ENCODE peak calls at places on chromosomes 5 and 9, in eight cellular contexts. One of them, this sample, is unnamed.

GRCh38 chr5:32329395-32329834 is 16.7 kb upstream of the MTMR12 start:
- DNase-seq in kidney glomerular epithelial cell: peak; percentile 74
- DNase-seq in neural crest cell: peak; percentile 37
- DNase-seq in heart left ventricle: peak; percentile 68
- DNase-seq in nephron progenitor cell: peak; percentile 37
- DNase-seq in B cell: peak; percentile 69
- DNase-seq in Jurkat, Clone E6-1: peak; percentile 46
- DNase-seq in endothelial cell: peak; percentile 64
- DNase-seq in this sample: no peak

GRCh38 chr5:127615916-127616315 is 33.0 kb upstream of the CTXN3 start:
- DNase-seq in kidney glomerular epithelial cell: no peak
- DNase-seq in neural crest cell: no peak
- DNase-seq in heart left ventricle: no peak
- DNase-seq in nephron progenitor cell: no peak
- DNase-seq in B cell: no peak
- DNase-seq in Jurkat, Clone E6-1: no peak
- DNase-seq in endothelial cell: no peak
- DNase-seq in this sample: no peak

GRCh38 chr5:150009671-150010387 is 9.3 kb downstream of the HMGXB3 start:
- DNase-seq in kidney glomerular epithelial cell: no peak
- DNase-seq in neural crest cell: no peak
- DNase-seq in heart left ventricle: no peak
- DNase-seq in nephron progenitor cell: no peak
- DNase-seq in B cell: no peak
- DNase-seq in Jurkat, Clone E6-1: no peak
- DNase-seq in endothelial cell: no peak
- DNase-seq in this sample: no peak

GRCh38 chr5:77640577-77641396 is 2.3 kb upstream of the OTP start:
- DNase-seq in kidney glomerular epithelial cell: no peak
- DNase-seq in neural crest cell: no peak
- DNase-seq in heart left ventricle: no peak
- DNase-seq in nephron progenitor cell: peak; percentile 44
- DNase-seq in B cell: no peak
- DNase-seq in Jurkat, Clone E6-1: no peak
- DNase-seq in endothelial cell: no peak
- DNase-seq in this sample: no peak

GRCh38 chr5:96110289-96110688 is 148.6 kb upstream of the ELL2 start:
- DNase-seq in kidney glomerular epithelial cell: no peak
- DNase-seq in neural crest cell: no peak
- DNase-seq in heart left ventricle: no peak
- DNase-seq in nephron progenitor cell: no peak
- DNase-seq in B cell: no peak
- DNase-seq in Jurkat, Clone E6-1: no peak
- DNase-seq in endothelial cell: no peak
- DNase-seq in this sample: no peak

GRCh38 chr5:15105799-15106393 is 234.3 kb upstream of the ANKH start:
- DNase-seq in kidney glomerular epithelial cell: peak; percentile 41
- DNase-seq in neural crest cell: peak; percentile 59
- DNase-seq in heart left ventricle: no peak
- DNase-seq in nephron progenitor cell: peak; percentile 61
- DNase-seq in B cell: peak; percentile 32
- DNase-seq in Jurkat, Clone E6-1: peak; percentile 56
- DNase-seq in endothelial cell: peak; percentile 56
- DNase-seq in this sample: no peak

GRCh38 chr5:6470672-6471071 is 22.0 kb downstream of the UBE2QL1 start:
- DNase-seq in kidney glomerular epithelial cell: no peak
- DNase-seq in neural crest cell: no peak
- DNase-seq in heart left ventricle: no peak
- DNase-seq in nephron progenitor cell: no peak
- DNase-seq in B cell: no peak
- DNase-seq in Jurkat, Clone E6-1: no peak
- DNase-seq in endothelial cell: no peak
- DNase-seq in this sample: no peak

GRCh38 chr5:153066281-153066680 is 424.2 kb upstream of the GRIA1 start:
- DNase-seq in kidney glomerular epithelial cell: no peak
- DNase-seq in neural crest cell: no peak
- DNase-seq in heart left ventricle: no peak
- DNase-seq in nephron progenitor cell: no peak
- DNase-seq in B cell: no peak
- DNase-seq in Jurkat, Clone E6-1: no peak
- DNase-seq in endothelial cell: no peak
- DNase-seq in this sample: no peak

GRCh38 chr5:141182248-141182647 is at the start of gene PCDHB16:
- DNase-seq in kidney glomerular epithelial cell: peak; percentile 23
- DNase-seq in neural crest cell: peak; percentile 63
- DNase-seq in heart left ventricle: no peak
- DNase-seq in nephron progenitor cell: peak; percentile 61
- DNase-seq in B cell: no peak
- DNase-seq in Jurkat, Clone E6-1: peak; percentile 7
- DNase-seq in endothelial cell: peak; percentile 60
- DNase-seq in this sample: no peak

GRCh38 chr9:74362423-74362822 is 134.7 kb upstream of the RORB start:
- DNase-seq in kidney glomerular epithelial cell: no peak
- DNase-seq in neural crest cell: no peak
- DNase-seq in heart left ventricle: no peak
- DNase-seq in nephron progenitor cell: no peak
- DNase-seq in B cell: no peak
- DNase-seq in Jurkat, Clone E6-1: no peak
- DNase-seq in endothelial cell: no peak
- DNase-seq in this sample: no peak

GRCh38 chr9:21317956-21318923 is 13.1 kb upstream of the IFNA5 start:
- DNase-seq in kidney glomerular epithelial cell: peak; percentile 63
- DNase-seq in neural crest cell: peak; percentile 8
- DNase-seq in heart left ventricle: no peak
- DNase-seq in nephron progenitor cell: peak; percentile 32
- DNase-seq in B cell: no peak
- DNase-seq in Jurkat, Clone E6-1: no peak
- DNase-seq in endothelial cell: peak; percentile 38
- DNase-seq in this sample: no peak

GRCh38 chr9:88477300-88477751 is 57.7 kb upstream of the NXNL2 start:
- DNase-seq in kidney glomerular epithelial cell: peak; percentile 92
- DNase-seq in neural crest cell: no peak
- DNase-seq in heart left ventricle: no peak
- DNase-seq in nephron progenitor cell: no peak
- DNase-seq in B cell: no peak
- DNase-seq in Jurkat, Clone E6-1: no peak
- DNase-seq in endothelial cell: no peak
- DNase-seq in this sample: no peak

GRCh38 chr9:126373241-126373640 is 46.6 kb downstream of the MVB12B start:
- DNase-seq in kidney glomerular epithelial cell: peak; percentile 18
- DNase-seq in neural crest cell: no peak
- DNase-seq in heart left ventricle: no peak
- DNase-seq in nephron progenitor cell: no peak
- DNase-seq in B cell: no peak
- DNase-seq in Jurkat, Clone E6-1: no peak
- DNase-seq in endothelial cell: peak; percentile 39
- DNase-seq in this sample: no peak

GRCh38 chr9:109013678-109014145 is 413 bp upstream of the CTNNAL1 start:
- DNase-seq in kidney glomerular epithelial cell: peak; percentile 95
- DNase-seq in neural crest cell: no peak
- DNase-seq in heart left ventricle: no peak
- DNase-seq in nephron progenitor cell: no peak
- DNase-seq in B cell: peak; percentile 11
- DNase-seq in Jurkat, Clone E6-1: no peak
- DNase-seq in endothelial cell: no peak
- DNase-seq in this sample: no peak

GRCh38 chr5:40465416-40465815 is 214.3 kb upstream of the PTGER4 start:
- DNase-seq in kidney glomerular epithelial cell: no peak
- DNase-seq in neural crest cell: no peak
- DNase-seq in heart left ventricle: no peak
- DNase-seq in nephron progenitor cell: no peak
- DNase-seq in B cell: no peak
- DNase-seq in Jurkat, Clone E6-1: no peak
- DNase-seq in endothelial cell: no peak
- DNase-seq in this sample: no peak

GRCh38 chr5:83099001-83099400 is 21.7 kb downstream of the XRCC4 start:
- DNase-seq in kidney glomerular epithelial cell: no peak
- DNase-seq in neural crest cell: no peak
- DNase-seq in heart left ventricle: no peak
- DNase-seq in nephron progenitor cell: no peak
- DNase-seq in B cell: no peak
- DNase-seq in Jurkat, Clone E6-1: no peak
- DNase-seq in endothelial cell: no peak
- DNase-seq in this sample: no peak